ENCODE peak calls at places on chromosomes 4 and X, in four cellular contexts. O is NCI-H2227 treated with DMSO at 0.1 percent for 48 hours, H is left cardiac atrium, Q is HT-29. T is an unnamed sample.

GRCh38 chrX:29587107-29587506 is 628.3 kb upstream of the MAGEB2 start:
- DNase-seq in Q (no peak), H (no peak), O (no peak), T (no peak)

GRCh38 chrX:50838820-50839600 is 25.0 kb upstream of the SHROOM4 start:
- DNase-seq in Q (no peak), H (no peak), O (no peak), T (peak; percentile 4)

GRCh38 chr4:63708661-63709060 is 700.6 kb downstream of the TECRL start:
- DNase-seq in Q (no peak), H (no peak), O (no peak), T (no peak)

GRCh38 chr4:145316961-145317360 is 136.6 kb upstream of the OTUD4 start:
- DNase-seq in Q (no peak), H (no peak), O (no peak), T (no peak)

GRCh38 chrX:150365051-150365952 is 2.2 kb downstream of the MAMLD1 start:
- DNase-seq in Q (no peak), H (peak; percentile 75), O (peak; percentile 32), T (peak; percentile 57)

GRCh38 chr4:53592686-53593641 is 1.7 kb upstream of the LNX1 start:
- DNase-seq in Q (peak; percentile 78), H (peak; percentile 58), O (peak; percentile 21), T (no peak)

GRCh38 chr4:113881256-113881655 is 98.2 kb downstream of the ARSJ start:
- DNase-seq in Q (no peak), H (no peak), O (no peak), T (peak; percentile 19)

GRCh38 chr4:6908397-6909112 is 1.1 kb upstream of the TBC1D14 start:
- DNase-seq in Q (no peak), H (no peak), O (no peak), T (no peak)

GRCh38 chrX:47232803-47233332 is at the start of gene USP11:
- DNase-seq in H (peak; percentile 47), Q (peak; percentile 45), O (peak; percentile 74), T (peak; percentile 17)